ENCODE peak calls at places on chromosome 18, in four cellular contexts. Q is AG09319, D is H54, M is dorsolateral prefrontal cortex. C is an unnamed sample.

GRCh38 chr18:5717241-5717640 is 173.4 kb upstream of the EPB41L3 start:
- DNase-seq in D (no peak), Q (no peak), M (peak), C (no peak)

GRCh38 chr18:12246849-12247808 is 7.0 kb upstream of the CIDEA start:
- DNase-seq in Q (no peak), D (no peak), M (no peak), C (no peak)

GRCh38 chr18:77203071-77203470 is 46.6 kb upstream of the GALR1 start:
- DNase-seq in Q (no peak), D (no peak), M (no peak), C (no peak)

GRCh38 chr18:52748343-52748742 is 408.3 kb downstream of the DCC start:
- DNase-seq in M (no peak), Q (no peak), D (no peak), C (no peak)

GRCh38 chr18:73235491-73235890 is 367.7 kb upstream of the NETO1 start:
- DNase-seq in D (no peak), M (no peak), Q (peak), C (peak)

GRCh38 chr18:63290456-63291200 is 28.9 kb downstream of the BCL2 start:
- DNase-seq in M (no peak), Q (no peak), D (no peak), C (no peak)

GRCh38 chr18:45793295-45793965 is 32.0 kb upstream of the SIGLEC15 start:
- DNase-seq in D (no peak), M (no peak), Q (peak), C (peak)

GRCh38 chr18:8454136-8454535 is 155.1 kb upstream of the RAB12 start:
- DNase-seq in Q (no peak), M (no peak), D (no peak), C (no peak)

GRCh38 chr18:42765225-42765624 is 350.3 kb downstream of the RIT2 start:
- DNase-seq in M (no peak), D (no peak), Q (no peak), C (no peak)

GRCh38 chr18:32438173-32438572 is 32.5 kb downstream of the GAREM1 start:
- DNase-seq in D (no peak), Q (no peak), M (no peak), C (no peak)

GRCh38 chr18:25299426-25299825 is 52.5 kb downstream of the ZNF521 start:
- DNase-seq in Q (peak), M (no peak), D (no peak), C (no peak)

GRCh38 chr18:59159986-59160385 is 20.3 kb downstream of the SEC11C start:
- DNase-seq in Q (no peak), M (no peak), D (no peak), C (no peak)

GRCh38 chr18:14978962-14979535 is 231.1 kb downstream of the ANKRD30B start:
- DNase-seq in M (no peak), D (peak), Q (peak), C (peak)

GRCh38 chr18:68267583-68267982 is 447.3 kb downstream of the TMX3 start:
- DNase-seq in Q (no peak), M (no peak), D (no peak), C (no peak)

GRCh38 chr18:39969813-39970494 is 1985.1 kb upstream of the PIK3C3 start:
- DNase-seq in D (no peak), Q (no peak), M (no peak), C (no peak)

GRCh38 chr18:9637036-9637767 is 22.8 kb upstream of the PPP4R1 start:
- DNase-seq in Q (no peak), D (no peak), M (no peak), C (no peak)

GRCh38 chr18:42187611-42188378 is 232.8 kb downstream of the PIK3C3 start:
- DNase-seq in D (no peak), M (peak), Q (no peak), C (no peak)

GRCh38 chr18:61595615-61596014 is 262.4 kb downstream of the CDH20 start:
- DNase-seq in D (no peak), Q (no peak), M (no peak), C (no peak)

GRCh38 chr18:8609711-8610441 is 639 bp downstream of the RAB12 start:
- DNase-seq in Q (no peak), D (no peak), M (no peak), C (no peak)

GRCh38 chr18:66872277-66872676 is 268.4 kb upstream of the CDH19 start:
- DNase-seq in Q (no peak), D (no peak), M (no peak), C (no peak)

GRCh38 chr18:66226782-66227181 is 377.1 kb downstream of the CDH19 start:
- DNase-seq in D (no peak), Q (no peak), M (no peak), C (no peak)

GRCh38 chr18:55290898-55291297 is 297.1 kb downstream of the TCF4 start:
- DNase-seq in M (no peak), Q (no peak), D (no peak), C (peak)

GRCh38 chr18:50401888-50402287 is 27.0 kb downstream of the SKA1 start:
- DNase-seq in M (no peak), D (no peak), Q (no peak), C (no peak)

GRCh38 chr18:44668280-44668975 is 12.3 kb upstream of the SETBP1 start:
- DNase-seq in D (no peak), M (no peak), Q (no peak), C (no peak)

GRCh38 chr18:49459404-49460171 is 857 bp downstream of the DYM start:
- DNase-seq in D (peak), M (no peak), Q (no peak), C (no peak)

GRCh38 chr18:66393463-66393862 is 210.4 kb downstream of the CDH19 start:
- DNase-seq in Q (no peak), D (no peak), M (no peak), C (no peak)

GRCh38 chr18:3054785-3055184 is 41.8 kb upstream of the LPIN2 start:
- DNase-seq in D (no peak), Q (no peak), M (no peak), C (no peak)

GRCh38 chr18:79556829-79557585 is 122.6 kb upstream of the CTDP1 start:
- DNase-seq in Q (no peak), D (no peak), M (no peak), C (no peak)

GRCh38 chr18:77711096-77711495 is 461.4 kb downstream of the GALR1 start:
- DNase-seq in D (no peak), Q (no peak), M (no peak), C (no peak)

GRCh38 chr18:70578480-70578879 is 289.6 kb downstream of the SOCS6 start:
- DNase-seq in M (no peak), D (peak), Q (no peak), C (no peak)

GRCh38 chr18:34640273-34640672 is 69.8 kb upstream of the DTNA start:
- DNase-seq in Q (no peak), M (no peak), D (no peak), C (no peak)

C was measured in HTR-8/SVneo.